ENCODE peak calls at places on chromosomes 5 and 9, in ten cellular contexts. J is tibial artery, Y is HepG2, D is iris pigment epithelial cell, X is Calu3, T is erythroblast, N is NCI-H2081, E is HFFc6, S is lung microvascular endothelial cell, G is lower lobe of right lung. O is an unnamed sample.

GRCh38 chr9:37390759-37391158 is 31.7 kb upstream of the GRHPR start:
- DNase-seq in J (no peak), D (no peak), E (no peak), S (peak), X (no peak), G (no peak), Y (peak), N (no peak), T (peak), O (peak)

GRCh38 chr5:108061941-108062340 is 320.0 kb downstream of the FBXL17 start:
- DNase-seq in T (no peak), J (no peak), X (no peak), Y (no peak), N (no peak), D (peak), G (no peak), S (no peak), E (no peak), O (no peak)

GRCh38 chr9:114216976-114217375 is 61.6 kb downstream of the COL27A1 start:
- DNase-seq in G (no peak), S (no peak), E (peak), Y (no peak), J (no peak), X (no peak), N (no peak), T (no peak), D (no peak), O (no peak)

GRCh38 chr9:38392235-38393127 is at the start of gene ALDH1B1:
- DNase-seq in N (peak), Y (peak), S (peak), T (peak), X (peak), E (peak), D (peak), J (peak), G (peak), O (peak)

GRCh38 chr5:168209561-168209960 is 81.9 kb upstream of the WWC1 start:
- DNase-seq in D (no peak), S (no peak), T (no peak), N (no peak), Y (no peak), X (no peak), G (no peak), E (no peak), J (no peak), O (no peak)

GRCh38 chr9:99361827-99362226 is 139.7 kb downstream of the SEC61B start:
- DNase-seq in S (no peak), G (no peak), J (no peak), N (no peak), T (no peak), E (no peak), X (no peak), D (no peak), Y (no peak), O (no peak)

GRCh38 chr5:26737763-26738162 is 300.6 kb downstream of the CDH9 start:
- DNase-seq in X (no peak), Y (no peak), E (no peak), G (no peak), J (no peak), N (no peak), D (no peak), T (no peak), S (no peak), O (no peak)

GRCh38 chr9:113674436-113674835 is 201.7 kb upstream of the ZNF618 start:
- DNase-seq in Y (no peak), T (no peak), J (no peak), S (no peak), N (no peak), X (no peak), G (no peak), E (peak), D (peak), O (no peak)

GRCh38 chr5:6722015-6722414 is 8.8 kb downstream of the TENT4A start:
- DNase-seq in S (no peak), G (no peak), X (no peak), T (peak), J (peak), E (no peak), Y (no peak), N (no peak), D (no peak), O (peak)

GRCh38 chr5:53170748-53171349 is 61.3 kb upstream of the MOCS2 start:
- DNase-seq in N (no peak), G (no peak), T (peak), Y (peak), S (peak), E (peak), J (no peak), X (peak), D (peak), O (peak)

GRCh38 chr9:126406075-126406675 is 79.5 kb downstream of the MVB12B start:
- DNase-seq in E (no peak), Y (no peak), X (no peak), N (no peak), T (no peak), D (no peak), S (peak), J (no peak), G (no peak), O (no peak)

GRCh38 chr5:31561936-31562335 is 29.8 kb downstream of the C5orf22 start:
- DNase-seq in D (no peak), E (no peak), Y (no peak), N (no peak), G (no peak), S (no peak), X (no peak), T (no peak), J (no peak), O (no peak)

GRCh38 chr9:123659358-123659757 is 270.6 kb downstream of the DENND1A start:
- DNase-seq in G (no peak), Y (no peak), N (no peak), T (no peak), E (no peak), D (no peak), X (no peak), S (no peak), J (no peak), O (no peak)

GRCh38 chr9:129142536-129142935 is 31.3 kb downstream of the PTPA start:
- DNase-seq in J (no peak), Y (no peak), D (no peak), E (no peak), X (no peak), N (no peak), S (no peak), G (no peak), T (no peak), O (no peak)

GRCh38 chr9:68708513-68708912 is 3.5 kb downstream of the PIP5K1B start:
- DNase-seq in G (no peak), T (no peak), J (no peak), S (no peak), X (no peak), Y (no peak), D (no peak), N (no peak), E (no peak), O (no peak)

GRCh38 chr9:134391319-134392231 is 65.3 kb downstream of the RXRA start:
- DNase-seq in J (no peak), T (no peak), G (no peak), N (no peak), D (no peak), X (no peak), Y (no peak), S (peak), E (no peak), O (no peak)

GRCh38 chr5:127960126-127960744 is 123.3 kb upstream of the SLC12A2 start:
- DNase-seq in J (no peak), S (peak), T (no peak), X (no peak), D (no peak), E (no peak), G (no peak), Y (no peak), N (no peak), O (no peak)

GRCh38 chr5:140153905-140154304 is 21.1 kb upstream of the CYSTM1 start:
- DNase-seq in Y (no peak), N (no peak), T (no peak), D (no peak), G (no peak), X (no peak), S (no peak), J (no peak), E (no peak), O (no peak)

GRCh38 chr5:64773533-64773932 is 4.8 kb downstream of the CWC27 start:
- DNase-seq in X (no peak), Y (no peak), S (no peak), T (no peak), J (no peak), E (no peak), D (no peak), G (no peak), N (no peak), O (peak)

GRCh38 chr9:93097496-93098205 is 1.6 kb downstream of the CARD19 start:
- DNase-seq in N (no peak), G (peak), Y (no peak), S (no peak), E (no peak), T (no peak), X (no peak), J (peak), D (no peak), O (no peak)

O was measured in KBM-7.